ENCODE peak calls at places on chromosome 11, in five cellular contexts. K is choroid plexus epithelial cell, I is colonic mucosa, F is body of pancreas, G is bronchial epithelial cell. D is an unnamed sample.

GRCh38 chr11:43738600-43739409 is 58.3 kb downstream of the HSD17B12 start:
- DNase-seq in K (peak), I (no peak), F (no peak), G (peak), D (peak)

GRCh38 chr11:12963789-12964536 is 45.2 kb upstream of the RASSF10 start:
- DNase-seq in K (peak), I (peak), F (peak), G (peak), D (peak)

GRCh38 chr11:116702772-116703360 is 69.9 kb downstream of the BUD13 start:
- DNase-seq in K (no peak), I (no peak), F (no peak), G (no peak), D (no peak)

GRCh38 chr11:109729761-109730160 is 307.8 kb downstream of the C11orf87 start:
- DNase-seq in K (no peak), I (peak), F (peak), G (no peak), D (no peak)

GRCh38 chr11:70097783-70098182 is 19.7 kb downstream of the ANO1 start:
- DNase-seq in K (no peak), I (no peak), F (no peak), G (no peak), D (no peak)

GRCh38 chr11:13786688-13787087 is 118.2 kb downstream of the FAR1 start:
- DNase-seq in K (no peak), I (no peak), F (no peak), G (no peak), D (no peak)

GRCh38 chr11:129750343-129751292 is 65.0 kb upstream of the TMEM45B start:
- DNase-seq in K (peak), I (peak), F (peak), G (peak), D (peak)

GRCh38 chr11:68066742-68067141 is 27.9 kb downstream of the TCIRG1 start:
- DNase-seq in K (peak), I (no peak), F (no peak), G (no peak), D (no peak)

GRCh38 chr11:134750619-134751018 is 338.6 kb upstream of the B3GAT1 start:
- DNase-seq in K (no peak), I (no peak), F (no peak), G (no peak), D (no peak)

GRCh38 chr11:2198621-2199365 is 27.2 kb upstream of the TH start:
- DNase-seq in K (no peak), I (no peak), F (no peak), G (no peak), D (no peak)

GRCh38 chr11:115362997-115363396 is 141.2 kb downstream of the CADM1 start:
- DNase-seq in K (no peak), I (no peak), F (no peak), G (no peak), D (no peak)

GRCh38 chr11:64000026-64000739 is 13.9 kb downstream of the OTUB1 start:
- DNase-seq in K (peak), I (peak), F (peak), G (peak), D (no peak)
- TF ChIP-seq CTCF in K (peak), I (peak), F (peak), G (peak), D (peak)

DNA sequence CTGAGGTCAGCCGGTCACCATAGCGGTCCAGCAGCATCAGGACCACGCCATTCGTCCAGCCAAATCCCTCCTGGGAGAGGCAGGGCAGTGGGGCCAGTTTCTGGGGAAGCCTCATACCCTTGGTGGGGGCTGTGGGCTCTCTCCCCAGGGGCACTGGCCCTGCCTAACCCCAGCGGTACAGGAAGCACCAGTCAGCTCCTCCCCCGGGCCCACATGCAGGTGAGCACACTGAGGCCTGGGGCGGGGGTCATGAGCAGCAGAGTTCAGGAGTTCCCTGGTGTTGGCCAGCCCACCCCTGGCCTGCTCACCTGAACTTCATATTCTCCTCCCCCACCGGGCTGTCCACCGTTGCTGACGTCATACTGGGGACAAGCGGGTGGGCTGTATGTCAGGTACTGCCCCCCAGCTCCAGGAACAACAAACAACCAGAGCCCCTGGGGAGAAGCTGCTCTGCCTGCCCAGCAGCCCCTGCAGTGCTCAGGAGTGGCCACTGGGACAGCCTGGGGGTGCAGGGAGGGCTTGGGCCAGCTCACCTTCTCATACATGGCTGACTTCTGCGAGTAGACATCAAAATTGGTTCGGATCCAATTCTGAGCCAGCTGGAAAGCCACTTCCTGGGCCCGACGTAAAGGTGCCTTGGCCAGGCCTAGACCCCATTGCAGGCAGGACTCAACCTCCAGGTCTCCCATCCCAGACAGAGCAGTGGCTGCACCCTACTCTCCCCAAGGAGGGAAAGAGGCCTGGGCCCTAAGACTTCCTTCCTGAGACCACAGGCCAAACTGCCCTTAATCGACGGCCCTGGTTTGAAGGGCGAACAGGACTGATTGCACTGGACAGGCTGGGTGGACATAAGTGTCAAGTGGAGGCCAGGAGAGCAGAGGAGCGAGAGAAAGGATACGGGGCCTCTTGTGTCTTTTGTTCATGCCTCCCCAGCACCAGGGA is 20.8 kb downstream of the TREH start:
- DNase-seq in K (peak), I (no peak), F (no peak), G (no peak), D (no peak)
- TF ChIP-seq CTCF in K (peak), I (no peak), F (no peak), G (peak), D (no peak)

GRCh38 chr11:26632691-26633159 is 60.7 kb upstream of the MUC15 start:
- DNase-seq in K (no peak), I (no peak), F (no peak), G (no peak), D (no peak)
- TF ChIP-seq CTCF in K (no peak), I (no peak), F (no peak), G (no peak), D (no peak)

GRCh38 chr11:76835928-76836612 is 24.6 kb upstream of the ACER3 start:
- DNase-seq in K (peak), I (peak), F (peak), G (peak), D (peak)

GRCh38 chr11:76836613-76837291 is 24.0 kb upstream of the ACER3 start:
- DNase-seq in K (no peak), I (peak), F (no peak), G (no peak), D (no peak)

GRCh38 chr11:76837696-76838421 is 22.9 kb upstream of the ACER3 start:
- DNase-seq in K (no peak), I (peak), F (no peak), G (no peak), D (no peak)

GRCh38 chr11:76839326-76839725 is 21.4 kb upstream of the ACER3 start:
- DNase-seq in K (no peak), I (peak), F (no peak), G (peak), D (no peak)

GRCh38 chr11:76838422-76839068 is 22.2 kb upstream of the ACER3 start:
- DNase-seq in K (peak), I (peak), F (no peak), G (no peak), D (peak)
- TF ChIP-seq CTCF in K (peak), I (no peak), F (no peak), G (no peak), D (no peak)

GRCh38 chr11:15035283-15035682 is 38.1 kb upstream of the CALCB start:
- DNase-seq in K (no peak), I (peak), F (no peak), G (no peak), D (no peak)

GRCh38 chr11:15034687-15035267 is 38.6 kb upstream of the CALCB start:
- DNase-seq in K (no peak), I (no peak), F (no peak), G (no peak), D (no peak)

GRCh38 chr11:15038963-15039362 is 34.4 kb upstream of the CALCB start:
- DNase-seq in K (peak), I (no peak), F (no peak), G (peak), D (peak)
- TF ChIP-seq CTCF in K (peak), I (no peak), F (no peak), G (peak), D (peak)

DNA sequence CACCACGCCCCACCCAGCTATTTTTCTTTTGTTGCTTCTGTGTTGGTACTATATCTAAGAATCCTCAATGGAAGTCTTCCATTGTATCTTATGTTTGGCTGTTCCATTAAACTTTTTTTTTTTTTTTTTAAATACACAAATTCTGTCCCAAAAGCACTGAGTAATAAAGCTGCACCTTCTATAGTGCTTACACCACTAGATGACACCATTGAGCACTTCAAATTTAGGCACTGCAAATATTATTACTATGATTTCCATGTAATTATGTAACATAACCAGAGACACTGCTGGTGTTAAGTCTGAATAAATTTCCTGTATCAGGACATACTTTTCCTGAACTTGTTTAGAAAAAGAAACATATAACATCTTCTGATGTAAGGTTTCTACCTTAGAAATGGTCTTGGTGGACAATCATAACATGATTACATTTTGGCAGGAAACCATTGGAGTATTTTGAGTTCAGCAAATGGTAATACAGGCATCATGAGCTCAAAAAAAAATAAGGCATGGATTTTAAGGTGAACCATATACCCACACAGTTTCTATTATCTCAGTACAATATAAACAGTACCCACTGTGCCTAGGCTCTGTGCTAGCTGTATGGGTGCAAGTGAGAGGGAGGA is 110.5 kb downstream of the ATG16L2 start:
- DNase-seq in K (peak), I (no peak), F (no peak), G (peak), D (peak)
- TF ChIP-seq CTCF in K (peak), I (peak), F (peak), G (peak), D (peak)

DNA sequence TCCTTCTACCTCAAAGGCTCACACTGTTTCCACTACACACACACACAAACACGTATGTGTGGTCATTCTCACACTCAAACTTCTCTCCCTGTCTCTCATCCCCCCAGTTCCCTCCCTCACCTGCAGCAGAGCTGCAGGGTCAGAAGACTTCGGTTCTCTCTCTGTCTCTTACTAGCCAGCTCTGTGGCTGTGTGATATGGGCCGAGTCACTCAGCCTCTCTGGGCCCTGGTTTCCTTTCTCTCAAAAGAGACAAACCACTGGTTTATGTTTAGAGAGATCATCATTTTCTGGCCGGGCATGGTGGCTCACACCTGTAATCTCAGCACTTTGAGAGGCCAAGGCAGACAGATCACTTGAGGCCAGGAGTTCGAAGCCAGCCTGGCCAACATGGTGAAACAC is 21.1 kb downstream of the TSPAN18 start:
- DNase-seq in K (no peak), I (no peak), F (no peak), G (no peak), D (no peak)
- TF ChIP-seq CTCF in K (no peak), I (no peak), F (no peak), G (no peak), D (no peak)

GRCh38 chr11:75565916-75566762 is 4.1 kb downstream of the SERPINH1 start:
- DNase-seq in K (peak), I (no peak), F (no peak), G (no peak), D (no peak)
- TF ChIP-seq CTCF in K (peak), I (no peak), F (no peak), G (no peak), D (no peak)

GRCh38 chr11:33617672-33618362 is 82.8 kb downstream of the C11orf91 start:
- DNase-seq in K (peak), I (no peak), F (no peak), G (peak), D (peak)

GRCh38 chr11:33613404-33613803 is 87.2 kb downstream of the C11orf91 start:
- DNase-seq in K (no peak), I (no peak), F (no peak), G (no peak), D (no peak)

GRCh38 chr11:33616552-33616951 is 84.1 kb downstream of the C11orf91 start:
- DNase-seq in K (peak), I (no peak), F (no peak), G (peak), D (no peak)

GRCh38 chr11:33618363-33618735 is 82.3 kb downstream of the C11orf91 start:
- DNase-seq in K (no peak), I (no peak), F (no peak), G (no peak), D (no peak)

DNA sequence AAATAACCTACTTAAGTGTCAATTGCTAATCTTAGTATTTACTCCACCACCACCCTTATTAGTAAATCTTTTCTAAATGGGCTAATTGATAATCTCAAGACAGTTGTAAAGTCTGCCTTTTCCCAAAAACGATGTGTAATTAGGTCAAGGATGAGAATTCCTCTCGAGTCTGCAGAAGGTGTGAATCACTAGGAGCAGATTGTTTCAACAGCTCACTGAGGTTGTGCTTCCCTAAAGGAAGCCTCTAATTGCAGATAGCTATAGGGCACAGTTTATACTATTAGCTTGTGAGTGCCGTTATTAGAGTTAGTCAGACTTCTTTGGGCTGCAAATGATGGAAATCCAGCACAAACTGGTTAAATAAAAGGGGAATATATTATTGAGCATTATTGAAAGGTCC is 84.9 kb downstream of the C11orf91 start:
- DNase-seq in K (no peak), I (no peak), F (no peak), G (peak), D (no peak)
- TF ChIP-seq CTCF in K (no peak), I (no peak), F (no peak), G (no peak), D (no peak)

GRCh38 chr11:35367491-35367890 is 51.9 kb downstream of the SLC1A2 start:
- DNase-seq in K (peak), I (no peak), F (no peak), G (no peak), D (peak)
- TF ChIP-seq CTCF in K (no peak), I (no peak), F (no peak), G (no peak), D (no peak)

D was measured in MCF 10A.